ENCODE peak calls at places on chromosomes 11 and 22, in nine cellular contexts. O is Calu3; E is HCT116; A is SK-N-SH; H is CD8-positive, alpha-beta T cell; U is neural crest cell; Y is progenitor cell of endocrine pancreas; F is sigmoid colon; S is fibroblast of pulmonary artery. V is an unnamed sample.

GRCh38 chr11:68441466-68442230 is 18.9 kb upstream of the PPP6R3 start:
- DNase-seq in H (no peak), Y (no peak), O (no peak), S (peak; percentile 14), U (no peak), A (peak; percentile 87), F (no peak), E (no peak), V (no peak)

GRCh38 chr11:122661182-122661945 is 5.8 kb downstream of the UBASH3B start:
- DNase-seq in U (no peak), S (no peak), O (peak; percentile 6), F (no peak), E (no peak), H (no peak), Y (no peak), A (no peak), V (no peak)

GRCh38 chr22:39292561-39293074 is 26.8 kb downstream of the RPL3 start:
- DNase-seq in F (peak; percentile 93), A (no peak), S (peak; percentile 97), E (peak; percentile 93), Y (no peak), O (peak; percentile 95), H (no peak), U (peak; percentile 34), V (no peak)

GRCh38 chr22:25840162-25840561 is 98.2 kb downstream of the MYO18B start:
- DNase-seq in E (no peak), F (no peak), S (no peak), O (no peak), A (no peak), H (no peak), U (no peak), Y (no peak), V (no peak)

GRCh38 chr22:24421428-24421931 is 5.9 kb upstream of the ADORA2A start:
- DNase-seq in S (no peak), O (peak; percentile 49), U (no peak), Y (no peak), E (peak; percentile 12), F (no peak), H (peak; percentile 58), A (peak; percentile 56), V (no peak)

GRCh38 chr11:117438371-117439000 is 110.8 kb downstream of the CEP164 start:
- DNase-seq in O (no peak), H (no peak), A (no peak), U (no peak), S (peak; percentile 25), F (no peak), Y (no peak), E (no peak), V (no peak)

GRCh38 chr11:130070109-130070828 is 575 bp downstream of the APLP2 start:
- DNase-seq in F (peak; percentile 77), H (peak; percentile 41), Y (peak; percentile 44), S (peak; percentile 42), U (peak; percentile 37), O (no peak), A (peak; percentile 80), E (no peak), V (peak; percentile 22)

GRCh38 chr11:60130496-60130895 is 42.0 kb downstream of the MS4A2 start:
- DNase-seq in Y (no peak), S (peak; percentile 3), U (peak; percentile 22), E (peak; percentile 47), F (no peak), A (peak; percentile 14), H (no peak), O (peak; percentile 59), V (no peak)

GRCh38 chr22:48949375-48950149 is 878.1 kb downstream of the BRD1 start:
- DNase-seq in S (no peak), F (peak; percentile 19), E (no peak), U (no peak), H (no peak), O (no peak), Y (no peak), A (no peak), V (peak; percentile 27)

GRCh38 chr11:107549253-107549953 is 16.1 kb downstream of the ALKBH8 start:
- DNase-seq in F (no peak), Y (no peak), A (peak; percentile 24), U (no peak), E (no peak), S (peak; percentile 70), H (no peak), O (no peak), V (no peak)

GRCh38 chr11:60119708-60120107 is 31.2 kb downstream of the MS4A2 start:
- DNase-seq in U (no peak), A (no peak), Y (no peak), H (no peak), S (no peak), O (no peak), F (no peak), E (no peak), V (no peak)

GRCh38 chr11:66720223-66720898 is 8.7 kb downstream of the SPTBN2 start:
- DNase-seq in U (peak; percentile 18), F (no peak), A (peak; percentile 60), H (no peak), O (peak; percentile 97), S (peak; percentile 25), Y (peak; percentile 28), E (peak; percentile 83), V (peak; percentile 67)

GRCh38 chr11:66722745-66723651 is 6.0 kb downstream of the SPTBN2 start:
- DNase-seq in S (no peak), O (no peak), Y (no peak), A (no peak), U (no peak), E (no peak), H (no peak), F (no peak), V (no peak)

GRCh38 chr11:66720899-66721470 is 8.0 kb downstream of the SPTBN2 start:
- DNase-seq in H (no peak), S (no peak), U (no peak), E (no peak), Y (no peak), O (no peak), F (no peak), A (no peak), V (no peak)

GRCh38 chr11:66723693-66724092 is 5.3 kb downstream of the SPTBN2 start:
- DNase-seq in O (no peak), U (no peak), A (no peak), S (no peak), H (no peak), Y (no peak), E (no peak), F (no peak), V (no peak)

DNA sequence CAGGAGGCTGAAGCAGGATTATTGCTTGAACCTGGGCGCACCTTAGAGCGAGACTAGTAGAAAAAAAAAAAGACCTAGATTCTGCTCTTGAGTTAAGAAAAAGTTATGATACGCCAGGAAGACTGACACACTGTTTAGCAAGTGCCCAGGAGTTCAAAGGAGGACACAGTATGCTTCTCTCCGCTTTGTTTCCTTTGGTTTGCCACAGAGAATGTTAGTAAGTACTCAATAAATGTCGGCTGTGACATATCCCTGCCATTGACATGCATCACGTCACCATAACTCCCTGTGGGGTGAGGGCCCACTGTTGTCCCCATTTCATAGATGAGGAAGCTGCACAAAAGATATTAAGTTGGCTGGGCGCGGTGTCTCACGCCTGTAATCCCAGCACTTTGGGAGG is 7.1 kb downstream of the SPTBN2 start:
- DNase-seq in H (no peak), E (no peak), Y (no peak), A (no peak), F (no peak), S (no peak), U (no peak), O (no peak), V (no peak)
- TF ChIP-seq CTCF in H (no peak), E (no peak), Y (no peak), A (no peak), F (no peak), S (no peak), U (no peak), O (no peak), V (no peak)

GRCh38 chr11:1008001-1008400 is 28.5 kb downstream of the MUC6 start:
- DNase-seq in S (no peak), A (no peak), F (no peak), H (peak; percentile 9), U (no peak), E (no peak), O (no peak), Y (no peak), V (no peak)

GRCh38 chr11:1009371-1009770 is 27.1 kb downstream of the MUC6 start:
- DNase-seq in F (no peak), S (no peak), U (no peak), A (no peak), E (no peak), H (no peak), O (no peak), Y (no peak), V (no peak)

GRCh38 chr11:1010006-1010405 is 26.5 kb downstream of the MUC6 start:
- DNase-seq in A (no peak), S (no peak), H (no peak), U (no peak), F (no peak), E (no peak), O (no peak), Y (no peak), V (no peak)

GRCh38 chr11:1007279-1007678 is 29.2 kb downstream of the MUC6 start:
- DNase-seq in Y (no peak), S (no peak), H (no peak), U (no peak), F (no peak), E (no peak), O (no peak), A (no peak), V (no peak)

DNA sequence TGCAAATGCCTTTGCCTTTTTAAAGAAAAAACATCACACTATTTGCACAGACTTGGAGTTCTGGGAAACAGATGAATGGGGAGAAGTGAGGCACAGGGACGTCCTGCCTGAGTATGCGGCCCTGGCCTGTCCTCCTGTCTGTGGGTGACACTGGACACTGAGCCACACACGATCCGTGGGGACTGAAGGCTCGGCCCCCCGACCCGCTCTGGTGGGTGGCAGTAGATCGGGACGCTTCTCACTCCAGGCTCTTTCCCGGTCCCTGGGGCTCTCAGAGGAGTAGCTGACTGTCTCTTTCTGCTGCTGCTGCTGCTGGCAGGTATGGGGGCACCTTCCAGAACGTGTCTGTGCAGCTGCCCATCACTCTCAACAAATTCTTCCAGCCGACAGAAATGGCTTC is 27.7 kb downstream of the MUC6 start:
- DNase-seq in S (no peak), Y (no peak), O (no peak), E (no peak), H (no peak), U (no peak), F (no peak), A (no peak), V (no peak)
- TF ChIP-seq CTCF in S (no peak), Y (no peak), O (no peak), E (no peak), H (no peak), U (no peak), F (no peak), A (no peak), V (no peak)

GRCh38 chr11:37141707-37142106 is 543.7 kb upstream of the RAG2 start:
- DNase-seq in Y (no peak), U (no peak), S (no peak), A (no peak), E (no peak), H (no peak), O (peak; percentile 6), F (no peak), V (no peak)
- TF ChIP-seq CTCF in Y (no peak), U (no peak), S (no peak), A (no peak), E (no peak), H (no peak), O (no peak), F (no peak), V (no peak)

GRCh38 chr11:89626366-89626765 is 83.7 kb upstream of the TRIM77 start:
- DNase-seq in S (no peak), E (no peak), U (no peak), O (no peak), Y (no peak), H (no peak), A (no peak), F (no peak), V (no peak)

GRCh38 chr11:89625171-89625570 is 84.9 kb upstream of the TRIM77 start:
- DNase-seq in A (no peak), F (no peak), Y (no peak), O (peak; percentile 3), E (no peak), U (no peak), H (no peak), S (no peak), V (no peak)
- TF ChIP-seq CTCF in A (peak; percentile 46), F (no peak), Y (peak; percentile 40), O (no peak), E (no peak), U (peak; percentile 43), H (no peak), S (no peak), V (no peak)